ENCODE peak calls at places on chromosome 17, in eight cellular contexts. U, B, N, J, P, L, V and W are unnamed samples.

GRCh38 chr17:28252436-28252835 is 66.6 kb upstream of the TMEM97 start:
- DNase-seq in U (no peak), B (no peak), N (no peak), J (no peak), P (no peak), L (no peak), V (peak; percentile 29), W (no peak)

GRCh38 chr17:78958556-78959191 is 21.0 kb downstream of the LGALS3BP start:
- DNase-seq in U (peak; percentile 20), B (peak; percentile 18), N (no peak), J (no peak), P (no peak), L (peak; percentile 69), V (no peak), W (no peak)

GRCh38 chr17:8954339-8954738 is 11.2 kb downstream of the PIK3R5 start:
- DNase-seq in U (no peak), B (no peak), N (peak; percentile 60), J (peak; percentile 34), P (peak; percentile 80), L (no peak), V (no peak), W (peak; percentile 45)

GRCh38 chr17:40515491-40516041 is 14.1 kb upstream of the TNS4 start:
- DNase-seq in U (no peak), B (no peak), N (no peak), J (no peak), P (peak; percentile 59), L (no peak), V (no peak), W (no peak)

GRCh38 chr17:8829036-8829941 is 30.1 kb upstream of the MFSD6L start:
- DNase-seq in U (no peak), B (no peak), N (no peak), J (no peak), P (no peak), L (no peak), V (no peak), W (no peak)

GRCh38 chr17:66290097-66290722 is 12.2 kb upstream of the PRKCA start:
- DNase-seq in U (no peak), B (peak; percentile 45), N (peak; percentile 54), J (no peak), P (no peak), L (no peak), V (no peak), W (no peak)

GRCh38 chr17:43661699-43662431 is at the start of gene MEOX1:
- DNase-seq in U (peak; percentile 60), B (peak; percentile 26), N (peak; percentile 89), J (no peak), P (no peak), L (no peak), V (peak; percentile 52), W (no peak)

GRCh38 chr17:39082482-39082881 is 69.0 kb downstream of the PLXDC1 start:
- DNase-seq in U (no peak), B (peak; percentile 25), N (peak; percentile 26), J (no peak), P (no peak), L (no peak), V (peak; percentile 52), W (no peak)

GRCh38 chr17:61294777-61295176 is 104.9 kb upstream of the TBX2 start:
- DNase-seq in U (peak; percentile 73), B (peak; percentile 7), N (peak; percentile 5), J (no peak), P (no peak), L (no peak), V (no peak), W (no peak)

GRCh38 chr17:7046127-7046724 is 2.3 kb upstream of the SLC16A11 start:
- DNase-seq in U (no peak), B (no peak), N (no peak), J (peak; percentile 49), P (no peak), L (peak; percentile 90), V (no peak), W (no peak)

GRCh38 chr17:76701471-76701967 is 9.2 kb downstream of the MXRA7 start:
- DNase-seq in U (no peak), B (no peak), N (no peak), J (no peak), P (no peak), L (no peak), V (no peak), W (no peak)

GRCh38 chr17:2423271-2423670 is 22.4 kb upstream of the MNT start:
- DNase-seq in U (no peak), B (no peak), N (no peak), J (no peak), P (no peak), L (no peak), V (no peak), W (no peak)

GRCh38 chr17:78335176-78335575 is 24.7 kb downstream of the SOCS3 start:
- DNase-seq in U (no peak), B (no peak), N (no peak), J (no peak), P (no peak), L (no peak), V (no peak), W (no peak)

GRCh38 chr17:38579934-38580333 is 25.8 kb downstream of the SRCIN1 start:
- DNase-seq in U (peak; percentile 62), B (peak; percentile 60), N (no peak), J (peak; percentile 61), P (no peak), L (peak; percentile 94), V (no peak), W (peak; percentile 58)

GRCh38 chr17:79009397-79010303 is at the start of gene CANT1:
- DNase-seq in U (peak; percentile 49), B (peak; percentile 90), N (peak; percentile 92), J (peak; percentile 78), P (peak; percentile 87), L (peak; percentile 90), V (no peak), W (peak; percentile 57)

GRCh38 chr17:62911106-62911505 is 54.9 kb upstream of the TANC2 start:
- DNase-seq in U (no peak), B (no peak), N (no peak), J (no peak), P (no peak), L (no peak), V (no peak), W (no peak)

GRCh38 chr17:9487406-9487805 is 88.2 kb downstream of the STX8 start:
- DNase-seq in U (no peak), B (no peak), N (no peak), J (no peak), P (no peak), L (no peak), V (no peak), W (no peak)

GRCh38 chr17:34301986-34302385 is 16.4 kb downstream of the CCL11 start:
- DNase-seq in U (no peak), B (no peak), N (no peak), J (no peak), P (no peak), L (no peak), V (peak; percentile 4), W (no peak)

GRCh38 chr17:68972119-68972704 is 17.0 kb upstream of the ABCA8 start:
- DNase-seq in U (no peak), B (peak; percentile 65), N (peak; percentile 75), J (no peak), P (no peak), L (peak; percentile 5), V (no peak), W (no peak)

GRCh38 chr17:82835122-82835521 is 4.7 kb downstream of the ZNF750 start:
- DNase-seq in U (no peak), B (no peak), N (no peak), J (no peak), P (no peak), L (no peak), V (no peak), W (no peak)

GRCh38 chr17:79702071-79702470 is 28.7 kb upstream of the ENPP7 start:
- DNase-seq in U (no peak), B (no peak), N (peak; percentile 30), J (no peak), P (no peak), L (no peak), V (no peak), W (no peak)

GRCh38 chr17:78777886-78778285 is 4.2 kb downstream of the CYTH1 start:
- DNase-seq in U (no peak), B (no peak), N (no peak), J (no peak), P (no peak), L (no peak), V (no peak), W (no peak)

GRCh38 chr17:7853693-7854043 is 1.2 kb upstream of the TMEM88 start:
- DNase-seq in U (no peak), B (no peak), N (no peak), J (no peak), P (no peak), L (no peak), V (no peak), W (no peak)

GRCh38 chr17:78597923-78598545 is 20.8 kb upstream of the DNAH17 start:
- DNase-seq in U (peak; percentile 49), B (no peak), N (no peak), J (no peak), P (no peak), L (no peak), V (peak; percentile 63), W (no peak)

GRCh38 chr17:15944720-15945492 is at the start of gene ADORA2B:
- DNase-seq in U (peak; percentile 30), B (peak; percentile 88), N (peak; percentile 74), J (peak; percentile 44), P (peak; percentile 29), L (peak; percentile 76), V (no peak), W (peak; percentile 42)

GRCh38 chr17:74851612-74852236 is 8.0 kb downstream of the GRIN2C start:
- DNase-seq in U (no peak), B (no peak), N (no peak), J (no peak), P (no peak), L (no peak), V (no peak), W (no peak)

GRCh38 chr17:83189673-83190385 is 110.4 kb downstream of the METRNL start:
- DNase-seq in U (no peak), B (peak; percentile 60), N (no peak), J (no peak), P (no peak), L (no peak), V (peak; percentile 52), W (no peak)

GRCh38 chr17:41777579-41778188 is 8.8 kb downstream of the JUP start:
- DNase-seq in U (peak; percentile 72), B (peak; percentile 99), N (no peak), J (peak; percentile 34), P (no peak), L (peak; percentile 50), V (peak; percentile 83), W (peak; percentile 59)

GRCh38 chr17:76054112-76054476 is 18.2 kb downstream of the SRP68 start:
- DNase-seq in U (peak; percentile 27), B (no peak), N (no peak), J (no peak), P (no peak), L (peak; percentile 59), V (no peak), W (no peak)

GRCh38 chr17:72411124-72411563 is 290.3 kb downstream of the SOX9 start:
- DNase-seq in U (peak; percentile 65), B (no peak), N (no peak), J (no peak), P (no peak), L (peak; percentile 75), V (no peak), W (no peak)

GRCh38 chr17:82605939-82606600 is 42.2 kb downstream of the WDR45B start:
- DNase-seq in U (no peak), B (no peak), N (no peak), J (no peak), P (no peak), L (no peak), V (no peak), W (no peak)

GRCh38 chr17:7837375-7838290 is 3.6 kb downstream of the KDM6B start:
- DNase-seq in U (no peak), B (peak; percentile 25), N (no peak), J (no peak), P (peak; percentile 26), L (no peak), V (no peak), W (no peak)